ENCODE peak calls at places on chromosomes 3 and 15, in four cellular contexts. Z is WTC11, K is K562, M is GM12878. H is an unnamed sample.
A peak's percentile ranks its signal among the peaks of the same experiment; 100 is the strongest.

GRCh38 chr3:9800529-9800928 is 7.6 kb downstream of the ARPC4 start:
- DNase-seq in Z (no peak), K (no peak), M (no peak), H (no peak)

GRCh38 chr15:74385442-74386132 is 18.1 kb upstream of the CYP11A1 start:
- DNase-seq in Z (no peak), K (no peak), M (no peak), H (no peak)

GRCh38 chr3:102174312-102174712 is 260.5 kb upstream of the ZPLD1 start:
- DNase-seq in Z (no peak), K (no peak), M (no peak), H (no peak)

GRCh38 chr3:74469151-74469550 is 145.3 kb downstream of the CNTN3 start:
- DNase-seq in Z (no peak), K (no peak), M (no peak), H (no peak)

GRCh38 chr3:172530101-172530561 is 6.9 kb upstream of the TNFSF10 start:
- DNase-seq in Z (no peak), K (no peak), M (no peak), H (no peak)

GRCh38 chr3:31859245-31859644 is 121.8 kb downstream of the OSBPL10 start:
- DNase-seq in Z (no peak), K (no peak), M (no peak), H (no peak)

GRCh38 chr15:98856540-98856907 is 151.1 kb downstream of the PGPEP1L start:
- DNase-seq in Z (no peak), K (no peak), M (no peak), H (no peak)

GRCh38 chr3:177944228-177944661 is 592.0 kb upstream of the KCNMB2 start:
- DNase-seq in Z (no peak), K (no peak), M (no peak), H (no peak)

GRCh38 chr3:175266478-175266877 is 407.3 kb downstream of the NAALADL2 start:
- DNase-seq in Z (no peak), K (no peak), M (no peak), H (no peak)

GRCh38 chr3:101163554-101163953 is 156.8 kb downstream of the IMPG2 start:
- DNase-seq in Z (no peak), K (no peak), M (no peak), H (no peak)

GRCh38 chr3:149466192-149466591 is 8.3 kb upstream of the TM4SF4 start:
- DNase-seq in Z (no peak), K (no peak), M (no peak), H (no peak)

GRCh38 chr3:126135398-126136076 is 44.8 kb downstream of the ALDH1L1 start:
- DNase-seq in Z (peak; percentile 7), K (no peak), M (no peak), H (no peak)

GRCh38 chr3:65992106-65992505 is 46.6 kb downstream of the MAGI1 start:
- DNase-seq in Z (no peak), K (no peak), M (no peak), H (no peak)

GRCh38 chr3:105042586-105042985 is 324.1 kb upstream of the ALCAM start:
- DNase-seq in Z (no peak), K (no peak), M (no peak), H (no peak)

GRCh38 chr15:31300981-31301686 is 25.5 kb upstream of the KLF13 start:
- DNase-seq in Z (no peak), K (no peak), M (no peak), H (no peak)

GRCh38 chr15:68150186-68150585 is 54.9 kb downstream of the CALML4 start:
- DNase-seq in Z (no peak), K (no peak), M (no peak), H (no peak)

GRCh38 chr3:129123314-129124060 is 1.9 kb upstream of the RAB43 start:
- DNase-seq in Z (no peak), K (no peak), M (no peak), H (peak; percentile 84)

GRCh38 chr3:65855370-65856100 is 183.2 kb downstream of the MAGI1 start:
- DNase-seq in Z (no peak), K (no peak), M (no peak), H (peak; percentile 54)

GRCh38 chr15:58330468-58330793 is 101.4 kb upstream of the LIPC start:
- DNase-seq in Z (no peak), K (no peak), M (no peak), H (no peak)

GRCh38 chr3:170228093-170228766 is 6.0 kb downstream of the PRKCI start:
- DNase-seq in Z (no peak), K (no peak), M (no peak), H (no peak)

GRCh38 chr3:12027199-12027598 is 23.0 kb downstream of the SYN2 start:
- DNase-seq in Z (no peak), K (no peak), M (no peak), H (no peak)

GRCh38 chr15:51861557-51862350 is 32.3 kb downstream of the TMOD3 start:
- DNase-seq in Z (no peak), K (no peak), M (no peak), H (no peak)

GRCh38 chr3:158727499-158728377 is 4.5 kb downstream of the RARRES1 start:
- DNase-seq in Z (peak; percentile 25), K (peak; percentile 81), M (peak; percentile 26), H (peak; percentile 44)

GRCh38 chr15:58742022-58742421 is 7.5 kb downstream of the ADAM10 start:
- DNase-seq in Z (no peak), K (no peak), M (no peak), H (no peak)

GRCh38 chr3:153927107-153927506 is 194.1 kb upstream of the ARHGEF26 start:
- DNase-seq in Z (no peak), K (peak; percentile 4), M (peak; percentile 2), H (no peak)

GRCh38 chr3:145144361-145144760 is 1016.6 kb downstream of the PLOD2 start:
- DNase-seq in Z (no peak), K (no peak), M (no peak), H (no peak)
- TF ChIP-seq CBFB in Z (no peak), K (no peak), M (no peak), H (no peak)

GRCh38 chr3:45088543-45088942 is 57.6 kb downstream of the CDCP1 start:
- DNase-seq in Z (no peak), K (no peak), M (no peak), H (no peak)

GRCh38 chr3:45084361-45084760 is 58.3 kb downstream of the CLEC3B start:
- DNase-seq in Z (no peak), K (no peak), M (no peak), H (no peak)

GRCh38 chr3:45084820-45085816 is 59.0 kb downstream of the CLEC3B start:
- DNase-seq in Z (no peak), K (peak; percentile 68), M (no peak), H (peak; percentile 16)

GRCh38 chr3:45088959-45089358 is 57.2 kb downstream of the CDCP1 start:
- DNase-seq in Z (no peak), K (no peak), M (no peak), H (no peak)

GRCh38 chr3:45087155-45087554 is 59.0 kb downstream of the CDCP1 start:
- DNase-seq in Z (no peak), K (no peak), M (no peak), H (no peak)
- TF ChIP-seq CBFB in Z (no peak), K (no peak), M (no peak), H (no peak)

GRCh38 chr15:90619468-90619867 is 89.7 kb downstream of the CRTC3 start:
- DNase-seq in Z (no peak), K (no peak), M (no peak), H (no peak)

GRCh38 chr15:90618330-90619136 is 88.8 kb downstream of the CRTC3 start:
- DNase-seq in Z (no peak), K (no peak), M (no peak), H (no peak)

GRCh38 chr15:90620379-90621134 is 90.8 kb downstream of the CRTC3 start:
- DNase-seq in Z (no peak), K (peak; percentile 79), M (peak; percentile 27), H (no peak)

GRCh38 chr15:90617668-90618097 is 88.0 kb downstream of the CRTC3 start:
- DNase-seq in Z (no peak), K (peak; percentile 34), M (no peak), H (no peak)

GRCh38 chr15:90619939-90620338 is 90.2 kb downstream of the CRTC3 start:
- DNase-seq in Z (no peak), K (no peak), M (no peak), H (no peak)
- TF ChIP-seq CBFB in Z (no peak), K (no peak), M (no peak), H (no peak)

GRCh38 chr3:117611242-117611641 is 901.7 kb downstream of the TUSC7 start:
- DNase-seq in Z (no peak), K (no peak), M (no peak), H (no peak)
- TF ChIP-seq CBFB in Z (no peak), K (no peak), M (no peak), H (no peak)

GRCh38 chr15:66609876-66610275 is 44.1 kb upstream of the LCTL start:
- DNase-seq in Z (no peak), K (no peak), M (no peak), H (no peak)

GRCh38 chr15:66613743-66614142 is 47.9 kb upstream of the LCTL start:
- DNase-seq in Z (no peak), K (no peak), M (no peak), H (no peak)

GRCh38 chr15:66608159-66608558 is 42.4 kb upstream of the LCTL start:
- DNase-seq in Z (no peak), K (no peak), M (no peak), H (no peak)

GRCh38 chr15:66614456-66615174 is 48.8 kb upstream of the LCTL start:
- DNase-seq in Z (no peak), K (no peak), M (no peak), H (no peak)

GRCh38 chr15:66611257-66612053 is 45.7 kb upstream of the LCTL start:
- DNase-seq in Z (no peak), K (no peak), M (no peak), H (peak; percentile 81)
- TF ChIP-seq CBFB in Z (no peak), K (no peak), M (no peak), H (no peak)